ENCODE peak calls at places on chromosomes 12 and 14, in nine cellular contexts. X, L, T, V, D, Q, J, B and S are unnamed samples. For H4K20me1, the result is how much of the 10 kb centered on the place peaks cover.

GRCh38 chr14:55913324-55914035 is 204.7 kb upstream of the PELI2 start:
- DNase-seq in L (peak), B (no peak), D (peak), T (no peak), Q (no peak), J (peak), X (no peak), V (no peak), S (no peak)

GRCh38 chr14:73428354-73428824 is 30.0 kb downstream of the NUMB start:
- DNase-seq in B (peak), J (peak), L (peak), X (no peak), Q (no peak), D (no peak), V (no peak), T (no peak), S (no peak)

GRCh38 chr12:8780389-8780788 is 42.0 kb upstream of the A2ML1 start:
- DNase-seq in L (peak), B (peak), D (peak), T (peak), J (peak), Q (peak), X (peak), V (peak), S (peak)

GRCh38 chr12:87816186-87816585 is 213.0 kb downstream of the C12orf50 start:
- DNase-seq in X (no peak), Q (peak), D (no peak), B (no peak), J (peak), L (peak), V (no peak), T (no peak), S (no peak)

GRCh38 chr14:55749201-55749812 is 169.3 kb downstream of the KTN1 start:
- DNase-seq in J (peak), X (no peak), L (no peak), T (peak), D (peak), Q (peak), V (no peak), B (no peak), S (no peak)

GRCh38 chr12:79174656-79175055 is 310.1 kb downstream of the SYT1 start:
- DNase-seq in V (no peak), B (peak), X (peak), D (no peak), J (peak), Q (peak), T (no peak), L (peak), S (peak)

GRCh38 chr12:6522193-6522592 is 12.1 kb upstream of the GAPDH start:
- DNase-seq in D (no peak), J (no peak), V (no peak), X (no peak), B (no peak), L (no peak), Q (no peak), T (no peak), S (no peak)

GRCh38 chr14:53214384-53214783 is 61.3 kb upstream of the DDHD1 start:
- DNase-seq in Q (no peak), J (no peak), L (no peak), X (no peak), D (peak), B (no peak), T (no peak), V (no peak), S (no peak)

GRCh38 chr14:101286271-101287018 is 274.9 kb upstream of the DIO3 start:
- DNase-seq in V (no peak), Q (no peak), X (no peak), T (no peak), J (no peak), B (peak), D (no peak), L (no peak), S (no peak)

GRCh38 chr14:51653096-51653814 is 1.5 kb downstream of the FRMD6 start:
- DNase-seq in Q (peak), D (peak), T (peak), X (no peak), V (no peak), B (peak), J (peak), L (peak), S (peak)

GRCh38 chr14:64812412-64812811 is 67.3 kb downstream of the SPTB start:
- DNase-seq in B (peak), L (no peak), X (peak), Q (no peak), T (peak), J (no peak), D (peak), V (no peak), S (peak)

GRCh38 chr14:23120405-23121251 is 1.6 kb upstream of the CEBPE start:
- DNase-seq in X (peak), J (peak), L (peak), T (peak), V (no peak), Q (peak), B (peak), D (peak), S (peak)
- H3K4me3 ChIP-seq in X (no peak), J (no peak), L (no peak), T (no peak), V (no peak), Q (no peak), B (no peak), D (no peak), S (peak)

GRCh38 chr14:65997350-65997749 is 488.8 kb upstream of the CCDC196 start:
- DNase-seq in T (no peak), X (no peak), L (no peak), J (no peak), D (no peak), V (no peak), Q (no peak), B (no peak), S (no peak)

GRCh38 chr14:66001356-66001755 is 484.8 kb upstream of the CCDC196 start:
- DNase-seq in D (no peak), Q (no peak), X (no peak), L (no peak), B (no peak), V (no peak), T (no peak), J (no peak), S (no peak)

GRCh38 chr14:66003082-66003740 is 483.0 kb upstream of the CCDC196 start:
- DNase-seq in D (peak), L (no peak), T (peak), X (no peak), V (no peak), J (no peak), B (no peak), Q (no peak), S (no peak)

GRCh38 chr14:66000771-66001170 is 485.4 kb upstream of the CCDC196 start:
- DNase-seq in X (no peak), Q (no peak), J (no peak), V (no peak), L (no peak), T (no peak), B (no peak), D (no peak), S (no peak)

GRCh38 chr14:65999865-66000264 is 486.3 kb upstream of the CCDC196 start:
- DNase-seq in Q (no peak), B (no peak), V (no peak), J (no peak), X (no peak), D (no peak), L (no peak), T (no peak), S (no peak)
- H4K20me1 ChIP-seq in Q (under half), B (under half), V (under half), J (under half), X (under half), D (under half), L (under half), T (under half), S (under half)

GRCh38 chr12:96257550-96258392 is 63.6 kb downstream of the ELK3 start:
- DNase-seq in Q (peak), J (peak), L (peak), D (no peak), V (no peak), B (no peak), T (no peak), X (no peak), S (peak)
- H3K4me2 ChIP-seq in Q (no peak), J (peak), L (no peak), D (peak), V (no peak), B (no peak), T (no peak), X (no peak), S (no peak)

GRCh38 chr12:88958153-88958552 is 377.9 kb upstream of the KITLG start:
- DNase-seq in B (no peak), X (no peak), J (no peak), D (no peak), L (no peak), T (no peak), Q (no peak), V (no peak), S (no peak)

GRCh38 chr12:88955541-88955940 is 375.3 kb upstream of the KITLG start:
- DNase-seq in X (no peak), B (no peak), D (no peak), J (no peak), L (no peak), Q (no peak), V (no peak), T (no peak), S (no peak)

GRCh38 chr12:88960213-88960878 is 380.1 kb upstream of the KITLG start:
- DNase-seq in D (no peak), L (peak), J (peak), B (no peak), X (peak), T (no peak), Q (peak), V (no peak), S (no peak)

GRCh38 chr12:88958961-88959360 is 378.7 kb upstream of the KITLG start:
- DNase-seq in L (no peak), Q (no peak), X (no peak), B (no peak), D (peak), V (no peak), J (no peak), T (no peak), S (no peak)

DNA sequence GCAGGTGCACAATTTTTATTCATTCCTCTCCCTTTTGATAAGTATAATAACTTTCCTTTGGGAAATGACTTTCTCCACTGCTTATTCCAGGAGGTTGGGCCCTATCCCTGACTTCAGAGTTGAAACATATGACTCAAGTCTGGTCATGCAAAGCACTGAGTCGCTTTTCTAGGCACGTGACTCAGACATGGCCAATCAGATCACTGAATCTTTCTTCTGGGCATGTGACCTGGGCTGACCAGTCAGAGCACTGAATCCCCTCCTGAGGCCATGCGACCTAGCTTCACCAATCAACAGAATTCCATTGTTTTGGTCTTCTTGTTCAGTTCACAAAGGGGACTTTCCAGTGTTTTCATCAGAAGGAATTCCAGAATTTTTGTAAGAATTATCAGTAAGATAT is 377.1 kb upstream of the KITLG start:
- DNase-seq in J (peak), X (no peak), D (no peak), L (no peak), V (no peak), T (no peak), B (no peak), Q (peak), S (no peak)
- H3K4me3 ChIP-seq in J (no peak), X (no peak), D (no peak), L (no peak), V (no peak), T (no peak), B (no peak), Q (no peak), S (no peak)

DNA sequence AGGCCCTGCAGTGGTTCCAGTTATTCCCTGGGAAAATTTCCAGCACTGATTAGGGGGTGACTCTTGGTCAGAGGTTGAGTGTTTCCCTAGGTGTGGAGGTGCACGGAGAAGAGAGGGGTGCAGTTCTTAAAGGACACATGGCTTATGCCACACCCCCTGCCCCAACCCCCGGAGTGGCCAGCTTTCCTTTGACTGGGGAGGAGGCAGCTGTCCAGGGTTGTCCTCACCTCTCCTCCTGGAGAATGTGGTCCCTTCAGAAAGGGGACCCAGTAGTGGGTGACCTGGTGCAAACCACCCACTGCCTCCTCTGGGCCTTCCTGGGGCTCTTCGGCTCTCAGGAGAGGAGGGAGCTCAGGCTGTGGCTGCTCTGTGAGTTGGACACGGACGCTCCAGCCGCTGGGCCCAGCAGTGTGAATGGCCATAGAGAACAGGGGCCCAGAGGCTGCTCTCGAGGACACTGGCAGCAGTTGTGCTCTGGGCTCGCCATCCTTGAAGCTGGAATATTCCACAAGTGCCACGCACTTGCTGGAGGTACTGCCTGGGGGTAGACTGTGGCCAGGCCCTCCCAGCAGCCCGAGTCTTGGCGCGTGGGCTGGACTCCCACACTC is 13.6 kb downstream of the PACS2 start:
- DNase-seq in Q (no peak), L (no peak), T (no peak), D (no peak), B (no peak), V (no peak), J (no peak), X (no peak), S (no peak)
- H4K20me1 ChIP-seq in Q (under half), L (under half), T (under half), D (half or more), B (half or more), V (under half), J (half or more), X (under half), S (under half)

DNA sequence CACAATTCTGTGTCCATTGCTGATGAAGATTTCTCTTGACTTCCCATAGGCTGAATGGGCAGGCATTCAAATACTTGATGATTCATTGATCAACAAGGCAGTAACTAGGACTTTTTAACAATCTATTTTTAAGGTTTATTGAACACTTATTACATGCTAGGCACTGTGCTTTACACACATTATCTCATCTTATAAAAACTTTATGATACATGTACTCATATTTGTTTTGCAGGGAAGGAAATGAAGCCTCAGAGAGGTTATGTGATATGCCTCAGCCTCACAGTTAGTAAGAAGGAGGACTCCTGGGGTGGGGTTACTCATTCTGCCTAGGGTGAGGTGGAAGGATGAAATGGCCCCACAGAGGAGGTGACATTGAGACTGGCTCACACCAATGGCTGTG is 12.9 kb upstream of the EMP1 start:
- DNase-seq in B (no peak), T (no peak), J (peak), X (no peak), Q (peak), V (no peak), L (no peak), D (no peak), S (no peak)
- H3K4me2 ChIP-seq in B (no peak), T (no peak), J (no peak), X (peak), Q (peak), V (no peak), L (no peak), D (no peak), S (no peak)

GRCh38 chr14:63551338-63551737 is 8.2 kb upstream of the PPP2R5E start:
- DNase-seq in Q (peak), J (peak), X (no peak), T (no peak), V (no peak), B (no peak), L (no peak), D (no peak), S (no peak)

GRCh38 chr14:63555572-63555971 is 12.4 kb upstream of the PPP2R5E start:
- DNase-seq in J (no peak), X (no peak), T (no peak), L (no peak), D (no peak), V (no peak), Q (no peak), B (no peak), S (no peak)
- H3K4me3 ChIP-seq in J (no peak), X (no peak), T (no peak), L (no peak), D (no peak), V (no peak), Q (no peak), B (no peak), S (no peak)